ENCODE peak calls at places on chromosomes 11 and 22, in ten cellular contexts. X, C, H, A, P, I, V, W, S and E are unnamed samples.
A peak's percentile ranks its signal among the peaks of the same experiment; 100 is the strongest.

GRCh38 chr22:30238661-30239420 is 7.7 kb downstream of the LIF start:
- DNase-seq in X (no peak), H (no peak), V (no peak), C (peak; percentile 88), P (no peak), S (peak; percentile 92), W (no peak), I (peak; percentile 23), A (no peak), E (no peak)

GRCh38 chr11:68749501-68750196 is 1.7 kb downstream of the TESMIN start:
- DNase-seq in C (peak; percentile 20), W (no peak), H (no peak), V (no peak), A (no peak), P (no peak), I (peak; percentile 23), X (no peak), S (no peak), E (no peak)

GRCh38 chr11:47130541-47130940 is 46.1 kb downstream of the ARFGAP2 start:
- DNase-seq in P (no peak), I (no peak), C (no peak), H (peak; percentile 73), X (no peak), A (no peak), W (no peak), V (no peak), S (no peak), E (no peak)

GRCh38 chr11:47212938-47213337 is 1.8 kb upstream of the DDB2 start:
- DNase-seq in C (no peak), I (no peak), X (no peak), A (no peak), W (no peak), S (no peak), H (no peak), V (no peak), P (no peak), E (no peak)

GRCh38 chr11:130671801-130672700 is 223.6 kb downstream of the ADAMTS15 start:
- DNase-seq in S (peak; percentile 13), V (no peak), A (no peak), H (peak; percentile 76), I (peak; percentile 91), P (no peak), C (peak; percentile 91), W (peak; percentile 88), X (peak; percentile 62), E (peak; percentile 60)

GRCh38 chr11:118051611-118052461 is 25.0 kb upstream of the TMPRSS4 start:
- DNase-seq in H (no peak), C (no peak), X (no peak), A (no peak), P (no peak), W (no peak), S (no peak), I (no peak), V (peak; percentile 55), E (no peak)

GRCh38 chr11:116913000-116913399 is 75.6 kb upstream of the APOA1 start:
- DNase-seq in W (peak; percentile 26), I (peak; percentile 90), H (no peak), C (peak; percentile 80), P (no peak), S (peak; percentile 22), A (no peak), X (peak; percentile 77), V (no peak), E (peak; percentile 55)

GRCh38 chr11:117796456-117797428 is at the start of gene DSCAML1:
- DNase-seq in X (no peak), P (no peak), A (no peak), C (no peak), W (no peak), S (no peak), V (peak; percentile 28), I (peak; percentile 16), H (no peak), E (peak; percentile 18)

GRCh38 chr11:126416542-126417090 is 61.1 kb downstream of the ST3GAL4 start:
- DNase-seq in A (no peak), I (peak; percentile 95), S (no peak), X (peak; percentile 63), W (no peak), V (peak; percentile 50), P (no peak), H (peak; percentile 89), C (peak; percentile 91), E (peak; percentile 67)

GRCh38 chr22:48717883-48718817 is 1109.5 kb downstream of the BRD1 start:
- DNase-seq in P (no peak), X (no peak), W (no peak), C (no peak), H (no peak), S (no peak), I (no peak), V (no peak), A (no peak), E (no peak)

GRCh38 chr11:83600656-83601055 is 314.5 kb upstream of the CCDC90B start:
- DNase-seq in V (no peak), X (no peak), C (no peak), I (no peak), H (no peak), W (no peak), S (no peak), P (no peak), A (no peak), E (no peak)

GRCh38 chr22:49296561-49296960 is 531.1 kb downstream of the BRD1 start:
- DNase-seq in I (no peak), X (no peak), W (no peak), H (no peak), V (no peak), A (no peak), P (no peak), S (no peak), C (no peak), E (no peak)

GRCh38 chr22:38758276-38758945 is 2.6 kb upstream of the SUN2 start:
- DNase-seq in I (no peak), S (no peak), W (no peak), V (peak; percentile 45), P (no peak), C (no peak), H (no peak), A (no peak), X (no peak), E (no peak)

GRCh38 chr22:38759005-38759404 is 3.2 kb upstream of the SUN2 start:
- DNase-seq in H (no peak), I (no peak), X (no peak), A (no peak), P (no peak), S (no peak), W (no peak), C (no peak), V (no peak), E (no peak)

GRCh38 chr22:38755911-38756532 is at the start of gene SUN2:
- DNase-seq in W (no peak), S (peak; percentile 81), H (peak; percentile 95), P (no peak), I (peak; percentile 93), A (peak; percentile 80), V (peak; percentile 95), X (peak; percentile 49), C (peak; percentile 89), E (peak; percentile 84)

GRCh38 chr22:38756631-38757463 is 1.0 kb upstream of the SUN2 start:
- DNase-seq in C (no peak), W (no peak), V (no peak), A (no peak), X (no peak), S (no peak), P (no peak), H (no peak), I (peak; percentile 12), E (no peak)

DNA sequence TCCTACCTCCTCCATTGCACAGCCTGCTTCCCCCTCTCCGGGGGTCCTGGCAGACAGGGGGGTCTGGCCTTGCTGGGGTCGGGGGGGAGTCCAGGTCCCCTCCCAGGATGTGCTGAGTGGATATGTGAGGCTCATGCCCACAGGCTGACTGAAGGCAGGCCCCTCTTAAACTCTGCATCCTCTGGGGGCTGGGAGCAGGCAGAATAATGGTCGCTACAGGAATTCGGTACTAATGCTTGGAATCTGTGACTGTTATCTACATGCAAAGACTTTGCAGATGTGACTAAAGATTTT is 1.6 kb upstream of the SUN2 start:
- DNase-seq in C (no peak), S (no peak), H (no peak), P (no peak), A (no peak), W (no peak), I (no peak), V (no peak), X (no peak), E (no peak)
- H3K4me3 ChIP-seq in C (no peak overlapping the region), S (no peak overlapping the region), H (no peak overlapping the region), P (no peak overlapping the region), A (peak overlapping the region; percentile 72), W (no peak overlapping the region), I (no peak overlapping the region), V (peak overlapping the region; percentile 77), X (no peak overlapping the region), E (no peak overlapping the region)

GRCh38 chr11:61080526-61080925 is 21.8 kb upstream of the CD5 start:
- DNase-seq in C (no peak), P (no peak), I (no peak), W (no peak), S (no peak), X (no peak), A (no peak), V (no peak), H (no peak), E (no peak)

GRCh38 chr11:61082161-61082870 is 20.0 kb upstream of the CD5 start:
- DNase-seq in W (no peak), V (no peak), H (no peak), P (no peak), S (no peak), I (no peak), A (no peak), C (no peak), X (no peak), E (no peak)

GRCh38 chr11:61077936-61078335 is 24.4 kb upstream of the CD5 start:
- DNase-seq in W (no peak), S (no peak), P (no peak), H (no peak), X (no peak), I (no peak), A (no peak), C (no peak), V (no peak), E (no peak)

GRCh38 chr11:61080986-61081590 is 21.2 kb upstream of the CD5 start:
- DNase-seq in A (no peak), C (no peak), P (no peak), S (no peak), V (no peak), W (no peak), H (no peak), I (no peak), X (no peak), E (no peak)

GRCh38 chr11:61079416-61080150 is 22.7 kb upstream of the CD5 start:
- DNase-seq in A (no peak), W (no peak), H (no peak), S (no peak), V (no peak), P (no peak), X (no peak), C (no peak), I (no peak), E (no peak)
- H3K4me3 ChIP-seq in A (no peak overlapping the region), W (no peak overlapping the region), H (no peak overlapping the region), S (no peak overlapping the region), V (peak overlapping the region; percentile 59), P (no peak overlapping the region), X (no peak overlapping the region), C (no peak overlapping the region), I (no peak overlapping the region), E (no peak overlapping the region)

GRCh38 chr22:19383292-19383691 is 48.2 kb downstream of the HIRA start:
- DNase-seq in W (no peak), C (no peak), S (no peak), A (no peak), P (no peak), V (no peak), X (no peak), I (no peak), H (peak; percentile 27), E (no peak)
- H3K4me3 ChIP-seq in W (no peak overlapping the region), C (no peak overlapping the region), S (no peak overlapping the region), A (no peak overlapping the region), P (no peak overlapping the region), V (no peak overlapping the region), X (no peak overlapping the region), I (no peak overlapping the region), H (no peak overlapping the region), E (no peak overlapping the region)

GRCh38 chr11:33700425-33701271 is at the start of gene C11orf91:
- DNase-seq in P (peak; percentile 76), V (peak; percentile 95), S (peak; percentile 93), W (no peak), I (peak; percentile 99), C (peak; percentile 99), X (peak; percentile 80), A (peak; percentile 72), H (peak; percentile 96), E (peak; percentile 96)
- H3K4me3 ChIP-seq in P (peak within 1 kb of the TSS; percentile 52), V (peak within 1 kb of the TSS; percentile 69), S (peak within 1 kb of the TSS; percentile 52), W (peak within 1 kb of the TSS; percentile 68), I (peak within 1 kb of the TSS; percentile 65), C (peak within 1 kb of the TSS; percentile 74), X (peak within 1 kb of the TSS; percentile 47), A (peak within 1 kb of the TSS; percentile 69), H (no peak within 1 kb of the TSS), E (peak within 1 kb of the TSS; percentile 64)